ENCODE peak calls at places on chromosomes 4 and X, in six cellular contexts. C, U, Q, Y, T and S are unnamed samples.

GRCh38 chr4:6228158-6229067 is 28.1 kb upstream of the JAKMIP1 start:
- DNase-seq in C (no peak), U (no peak), Q (no peak), Y (peak), T (no peak), S (no peak)

GRCh38 chr4:15162465-15163283 is 160.4 kb downstream of the CPEB2 start:
- DNase-seq in C (no peak), U (no peak), Q (no peak), Y (no peak), T (no peak), S (no peak)

GRCh38 chr4:145216532-145216931 is 36.1 kb upstream of the OTUD4 start:
- DNase-seq in C (peak), U (no peak), Q (no peak), Y (no peak), T (peak), S (no peak)

GRCh38 chr4:121155893-121156292 is 8.2 kb downstream of the TNIP3 start:
- DNase-seq in C (peak), U (no peak), Q (no peak), Y (no peak), T (peak), S (no peak)

GRCh38 chr4:86977621-86978184 is 42.9 kb downstream of the AFF1 start:
- DNase-seq in C (no peak), U (no peak), Q (no peak), Y (no peak), T (no peak), S (no peak)

GRCh38 chr4:81714251-81714650 is 242.5 kb upstream of the RASGEF1B start:
- DNase-seq in C (no peak), U (no peak), Q (no peak), Y (no peak), T (no peak), S (no peak)

GRCh38 chr4:168566736-168567135 is 69.9 kb downstream of the PALLD start:
- DNase-seq in C (no peak), U (no peak), Q (no peak), Y (no peak), T (no peak), S (no peak)

GRCh38 chr4:158769175-158769831 is 477 bp downstream of the FNIP2 start:
- DNase-seq in C (peak), U (peak), Q (peak), Y (peak), T (no peak), S (peak)

GRCh38 chr4:172892300-172892699 is 276.3 kb upstream of the GALNT7 start:
- DNase-seq in C (no peak), U (no peak), Q (no peak), Y (no peak), T (no peak), S (no peak)

GRCh38 chr4:169116270-169116901 is 106.3 kb upstream of the CBR4 start:
- DNase-seq in C (no peak), U (peak), Q (no peak), Y (peak), T (no peak), S (no peak)

GRCh38 chr4:123443401-123444297 is 47.1 kb downstream of the SPRY1 start:
- DNase-seq in C (no peak), U (no peak), Q (no peak), Y (no peak), T (no peak), S (no peak)

GRCh38 chr4:41258783-41259182 is 2.1 kb downstream of the UCHL1 start:
- DNase-seq in C (peak), U (peak), Q (no peak), Y (peak), T (peak), S (no peak)

GRCh38 chrX:150693782-150694574 is 782 bp downstream of the MTMR1 start:
- DNase-seq in C (no peak), U (no peak), Q (peak), Y (no peak), T (peak), S (peak)

GRCh38 chr4:40321671-40322131 is 13.4 kb upstream of the CHRNA9 start:
- DNase-seq in C (peak), U (no peak), Q (no peak), Y (no peak), T (peak), S (no peak)

GRCh38 chrX:1027133-1027532 is 185.3 kb downstream of the CRLF2 start:
- DNase-seq in C (no peak), U (no peak), Q (no peak), Y (no peak), T (no peak), S (no peak)